ENCODE peak calls at places on chromosomes 4 and X, in eight cellular contexts. X, H, C, F, S, J, A and T are unnamed samples.

GRCh38 chrX:15719324-15719968 is 18.6 kb upstream of the CA5B start:
- DNase-seq in X (no peak), H (no peak), C (no peak), F (no peak), S (no peak), J (no peak), A (no peak), T (no peak)

GRCh38 chr4:178215754-178216153 is 773.5 kb upstream of the AGA start:
- DNase-seq in X (no peak), H (no peak), C (no peak), F (no peak), S (no peak), J (no peak), A (no peak), T (no peak)

GRCh38 chr4:47667552-47667951 is 170.3 kb downstream of the CORIN start:
- DNase-seq in X (no peak), H (no peak), C (no peak), F (peak; percentile 8), S (no peak), J (no peak), A (no peak), T (no peak)

GRCh38 chr4:2354760-2355159 is 63.7 kb downstream of the ZFYVE28 start:
- DNase-seq in X (no peak), H (no peak), C (peak; percentile 5), F (no peak), S (peak; percentile 33), J (no peak), A (no peak), T (no peak)

GRCh38 chr4:24979554-24979953 is 51.2 kb downstream of the LGI2 start:
- DNase-seq in X (no peak), H (peak; percentile 38), C (peak; percentile 20), F (peak; percentile 57), S (peak; percentile 19), J (peak; percentile 88), A (no peak), T (no peak)

GRCh38 chrX:43166874-43167273 is 388.9 kb upstream of the PPP1R2C start:
- DNase-seq in X (no peak), H (no peak), C (no peak), F (no peak), S (no peak), J (no peak), A (peak; percentile 8), T (peak; percentile 1)

GRCh38 chrX:133391116-133391515 is 24.2 kb downstream of the GPC4 start:
- DNase-seq in X (no peak), H (no peak), C (no peak), F (no peak), S (no peak), J (no peak), A (no peak), T (no peak)

GRCh38 chr4:2811830-2812599 is 19.1 kb downstream of the SH3BP2 start:
- DNase-seq in X (no peak), H (peak; percentile 57), C (peak; percentile 85), F (peak; percentile 60), S (peak; percentile 84), J (peak; percentile 70), A (no peak), T (no peak)

GRCh38 chr4:155780773-155781172 is 22.0 kb downstream of the GUCY1B1 start:
- DNase-seq in X (no peak), H (no peak), C (no peak), F (peak; percentile 40), S (no peak), J (no peak), A (no peak), T (no peak)

GRCh38 chr4:140163029-140163810 is 9.2 kb upstream of the MAML3 start:
- DNase-seq in X (peak; percentile 38), H (no peak), C (no peak), F (peak; percentile 70), S (no peak), J (peak; percentile 16), A (no peak), T (no peak)

GRCh38 chr4:3404546-3404945 is 37.2 kb upstream of the HGFAC start:
- DNase-seq in X (peak; percentile 9), H (no peak), C (no peak), F (no peak), S (no peak), J (no peak), A (no peak), T (no peak)

GRCh38 chr4:3010998-3011397 is 47.6 kb downstream of the GRK4 start:
- DNase-seq in X (peak; percentile 28), H (no peak), C (no peak), F (peak; percentile 87), S (no peak), J (no peak), A (no peak), T (peak; percentile 20)

GRCh38 chr4:153335665-153336064 is 8.8 kb upstream of the MND1 start:
- DNase-seq in X (no peak), H (no peak), C (no peak), F (peak; percentile 37), S (no peak), J (no peak), A (no peak), T (peak; percentile 12)

GRCh38 chr4:163157157-163157556 is 9.5 kb downstream of the NAF1 start:
- DNase-seq in X (no peak), H (no peak), C (no peak), F (peak; percentile 80), S (no peak), J (no peak), A (no peak), T (peak; percentile 2)

GRCh38 chrX:107902721-107903120 is 77.1 kb downstream of the MID2 start:
- DNase-seq in X (no peak), H (no peak), C (no peak), F (no peak), S (no peak), J (no peak), A (no peak), T (no peak)

GRCh38 chrX:41335590-41336331 is 1.8 kb downstream of the DDX3X start:
- DNase-seq in X (no peak), H (no peak), C (no peak), F (peak; percentile 82), S (no peak), J (no peak), A (no peak), T (no peak)

GRCh38 chrX:130330706-130331105 is 9.0 kb upstream of the SLC25A14 start:
- DNase-seq in X (no peak), H (peak; percentile 57), C (peak; percentile 47), F (peak; percentile 51), S (peak; percentile 88), J (peak; percentile 6), A (peak; percentile 60), T (no peak)

GRCh38 chrX:154799554-154800348 is 5.5 kb downstream of the MPP1 start:
- DNase-seq in X (no peak), H (peak; percentile 71), C (peak; percentile 33), F (no peak), S (peak; percentile 67), J (no peak), A (peak; percentile 48), T (no peak)

GRCh38 chrX:112513154-112513553 is 166.6 kb downstream of the LHFPL1 start:
- DNase-seq in X (no peak), H (no peak), C (no peak), F (peak; percentile 53), S (no peak), J (no peak), A (peak; percentile 56), T (no peak)

GRCh38 chrX:7068939-7069367 is 78.6 kb upstream of the STS start:
- DNase-seq in X (no peak), H (no peak), C (no peak), F (peak; percentile 3), S (peak; percentile 79), J (no peak), A (no peak), T (no peak)

GRCh38 chrX:53188763-53189162 is 36.2 kb downstream of the KDM5C start:
- DNase-seq in X (no peak), H (no peak), C (no peak), F (peak; percentile 27), S (no peak), J (no peak), A (no peak), T (peak; percentile 18)

GRCh38 chrX:51332188-51332942 is at the start of gene NUDT10:
- DNase-seq in X (peak; percentile 70), H (peak; percentile 24), C (peak; percentile 29), F (peak; percentile 45), S (peak; percentile 92), J (peak; percentile 17), A (peak; percentile 72), T (peak; percentile 3)

GRCh38 chr4:74671074-74671698 is 123.1 kb downstream of the BTC start:
- DNase-seq in X (no peak), H (peak; percentile 75), C (peak; percentile 61), F (peak; percentile 86), S (peak; percentile 87), J (peak; percentile 16), A (peak; percentile 85), T (no peak)

GRCh38 chrX:40392599-40392998 is 188.2 kb upstream of the ATP6AP2 start:
- DNase-seq in X (no peak), H (no peak), C (no peak), F (no peak), S (peak; percentile 63), J (no peak), A (no peak), T (no peak)

GRCh38 chrX:56788229-56788628 is 59.2 kb downstream of the NBDY start:
- DNase-seq in X (peak; percentile 51), H (no peak), C (peak; percentile 6), F (no peak), S (no peak), J (no peak), A (no peak), T (no peak)

GRCh38 chrX:19728915-19729314 is 158.5 kb downstream of the SH3KBP1 start:
- DNase-seq in X (no peak), H (no peak), C (no peak), F (no peak), S (no peak), J (no peak), A (no peak), T (no peak)

GRCh38 chr4:170339522-170339921 is 249.8 kb upstream of the AADAT start:
- DNase-seq in X (no peak), H (no peak), C (no peak), F (no peak), S (no peak), J (no peak), A (peak; percentile 28), T (peak; percentile 1)

GRCh38 chr4:10104211-10104990 is 12.2 kb downstream of the WDR1 start:
- DNase-seq in X (no peak), H (no peak), C (no peak), F (peak; percentile 61), S (no peak), J (no peak), A (no peak), T (no peak)
- H3K27ac ChIP-seq in X (peak overlapping the region; percentile 94), H (peak overlapping the region; percentile 47), C (peak overlapping the region; percentile 82), F (peak overlapping the region; percentile 87), S (peak overlapping the region; percentile 25), J (peak overlapping the region; percentile 68), A (no peak overlapping the region), T (no peak overlapping the region)

GRCh38 chr4:99754756-99755155 is 61.9 kb upstream of the DAPP1 start:
- DNase-seq in X (no peak), H (no peak), C (no peak), F (peak; percentile 22), S (no peak), J (no peak), A (no peak), T (no peak)
- H3K27ac ChIP-seq in X (peak overlapping the region; percentile 37), H (no peak overlapping the region), C (no peak overlapping the region), F (no peak overlapping the region), S (no peak overlapping the region), J (no peak overlapping the region), A (no peak overlapping the region), T (no peak overlapping the region)

GRCh38 chrX:9646471-9647038 is 119.1 kb downstream of the GPR143 start:
- DNase-seq in X (no peak), H (no peak), C (no peak), F (no peak), S (no peak), J (no peak), A (no peak), T (no peak)
- H3K27ac ChIP-seq in X (peak overlapping the region; percentile 29), H (no peak overlapping the region), C (no peak overlapping the region), F (no peak overlapping the region), S (no peak overlapping the region), J (no peak overlapping the region), A (no peak overlapping the region), T (no peak overlapping the region)

GRCh38 chr4:41143721-41144379 is 70.5 kb downstream of the APBB2 start:
- DNase-seq in X (no peak), H (no peak), C (no peak), F (peak; percentile 71), S (no peak), J (no peak), A (no peak), T (no peak)
- H3K27ac ChIP-seq in X (peak overlapping the region; percentile 87), H (peak overlapping the region; percentile 42), C (peak overlapping the region; percentile 81), F (peak overlapping the region; percentile 92), S (peak overlapping the region; percentile 39), J (peak overlapping the region; percentile 72), A (peak overlapping the region; percentile 88), T (peak overlapping the region; percentile 78)